ENCODE peak calls at places on chromosomes 7 and 10, in seven cellular contexts. J is astrocyte; T is NCI-H345; X is upper lobe of right lung; N is G401; C is GM20000; U is stimulated activated CD4-positive, alpha-beta T cell treated with anti-CD3 and anti-CD28 coated beads, TNF-alpha, amount 100 ng/mL, for 1 hour. S is an unnamed sample.

GRCh38 chr10:76429331-76429625 is 997.9 kb downstream of the LRMDA start:
- DNase-seq in J (no peak), T (no peak), X (no peak), N (no peak), C (no peak), U (no peak), S (no peak)

GRCh38 chr10:50641636-50642035 is 17.9 kb upstream of the SGMS1 start:
- DNase-seq in J (no peak), T (no peak), X (no peak), N (no peak), C (no peak), U (no peak), S (no peak)

GRCh38 chr10:75400163-75400768 is 1.3 kb downstream of the ZNF503 start:
- DNase-seq in J (no peak), T (peak), X (no peak), N (no peak), C (peak), U (no peak), S (peak)

GRCh38 chr10:1409359-1409750 is 328.0 kb downstream of the ADARB2 start:
- DNase-seq in J (no peak), T (no peak), X (no peak), N (no peak), C (no peak), U (no peak), S (no peak)

GRCh38 chr10:63157845-63158624 is 24.9 kb downstream of the NRBF2 start:
- DNase-seq in J (peak), T (peak), X (no peak), N (peak), C (peak), U (no peak), S (peak)

GRCh38 chr10:79447911-79448731 is 2.7 kb upstream of the ZCCHC24 start:
- DNase-seq in J (no peak), T (no peak), X (peak), N (no peak), C (no peak), U (no peak), S (no peak)

GRCh38 chr10:70337201-70337651 is 45.2 kb downstream of the LRRC20 start:
- DNase-seq in J (peak), T (no peak), X (no peak), N (no peak), C (no peak), U (no peak), S (no peak)

GRCh38 chr10:75404335-75405200 is 3.0 kb upstream of the ZNF503 start:
- DNase-seq in J (no peak), T (peak), X (peak), N (no peak), C (peak), U (no peak), S (no peak)

GRCh38 chr7:103735377-103735776 is 254.1 kb downstream of the RELN start:
- DNase-seq in J (peak), T (no peak), X (no peak), N (no peak), C (no peak), U (no peak), S (peak)

GRCh38 chr10:89648074-89648473 is 3.0 kb upstream of the PANK1 start:
- DNase-seq in J (no peak), T (no peak), X (no peak), N (peak), C (no peak), U (no peak), S (no peak)

GRCh38 chr10:77501152-77501845 is 136.3 kb downstream of the KCNMA1 start:
- DNase-seq in J (peak), T (no peak), X (no peak), N (peak), C (no peak), U (no peak), S (peak)

GRCh38 chr10:106571216-106571954 is 593.1 kb downstream of the SORCS1 start:
- DNase-seq in J (peak), T (no peak), X (no peak), N (peak), C (peak), U (no peak), S (peak)

GRCh38 chr7:45224832-45225231 is 67.2 kb downstream of the RAMP3 start:
- DNase-seq in J (no peak), T (no peak), X (no peak), N (no peak), C (no peak), U (no peak), S (peak)

GRCh38 chr7:36781011-36781738 is 56.9 kb upstream of the AOAH start:
- DNase-seq in J (no peak), T (no peak), X (no peak), N (no peak), C (no peak), U (no peak), S (no peak)

GRCh38 chr10:49360271-49361177 is 35.4 kb downstream of the DRGX start:
- DNase-seq in J (no peak), T (peak), X (peak), N (peak), C (no peak), U (no peak), S (no peak)

GRCh38 chr7:131525820-131526219 is 30.6 kb downstream of the PODXL start:
- DNase-seq in J (no peak), T (no peak), X (no peak), N (no peak), C (no peak), U (no peak), S (no peak)

S was measured in choroid plexus epithelial cell.